ENCODE peak calls at places on chromosomes 7 and 10, in six cellular contexts. One of them, this sample, is unnamed.

GRCh38 chr7:130272456-130273080 is 5.9 kb downstream of the CPA2 start:
- DNase-seq in iris pigment epithelial cell: no peak
- DNase-seq in T-cell: no peak
- DNase-seq in SHP77: peak; percentile 78
- DNase-seq in NT2/D1: no peak
- DNase-seq in thoracic aorta: no peak
- DNase-seq in this sample: no peak

GRCh38 chr7:30918676-30919075 is 7.0 kb downstream of the AQP1 start:
- DNase-seq in iris pigment epithelial cell: no peak
- DNase-seq in NT2/D1: no peak
- DNase-seq in SHP77: no peak
- DNase-seq in thoracic aorta: no peak
- DNase-seq in T-cell: no peak
- DNase-seq in this sample: no peak

GRCh38 chr10:34661580-34661979 is 153.5 kb downstream of the PARD3 start:
- DNase-seq in iris pigment epithelial cell: no peak
- DNase-seq in thoracic aorta: no peak
- DNase-seq in NT2/D1: no peak
- DNase-seq in T-cell: no peak
- DNase-seq in SHP77: no peak
- DNase-seq in this sample: no peak

GRCh38 chr7:52584041-52584440 is 451.4 kb upstream of the POM121L12 start:
- DNase-seq in iris pigment epithelial cell: no peak
- DNase-seq in T-cell: no peak
- DNase-seq in SHP77: no peak
- DNase-seq in NT2/D1: no peak
- DNase-seq in thoracic aorta: no peak
- DNase-seq in this sample: no peak

GRCh38 chr7:47180268-47180826 is 401.6 kb downstream of the TNS3 start:
- DNase-seq in NT2/D1: peak; percentile 63
- DNase-seq in T-cell: no peak
- DNase-seq in SHP77: peak; percentile 46
- DNase-seq in iris pigment epithelial cell: peak; percentile 70
- DNase-seq in thoracic aorta: no peak
- DNase-seq in this sample: no peak

GRCh38 chr7:100407285-100408180 is 21.0 kb downstream of the ZCWPW1 start:
- DNase-seq in NT2/D1: peak; percentile 75
- DNase-seq in iris pigment epithelial cell: peak; percentile 84
- DNase-seq in SHP77: peak; percentile 52
- DNase-seq in T-cell: no peak
- DNase-seq in thoracic aorta: no peak
- DNase-seq in this sample: peak; percentile 52

GRCh38 chr10:48464871-48465736 is 139.8 kb downstream of the ARHGAP22 start:
- DNase-seq in NT2/D1: no peak
- DNase-seq in iris pigment epithelial cell: no peak
- DNase-seq in T-cell: no peak
- DNase-seq in thoracic aorta: no peak
- DNase-seq in SHP77: no peak
- DNase-seq in this sample: no peak

GRCh38 chr7:7882888-7883287 is 85.7 kb upstream of the GLCCI1 start:
- DNase-seq in NT2/D1: no peak
- DNase-seq in iris pigment epithelial cell: no peak
- DNase-seq in T-cell: no peak
- DNase-seq in thoracic aorta: no peak
- DNase-seq in SHP77: no peak
- DNase-seq in this sample: no peak

GRCh38 chr7:18570890-18571478 is 75.4 kb downstream of the HDAC9 start:
- DNase-seq in thoracic aorta: no peak
- DNase-seq in NT2/D1: no peak
- DNase-seq in SHP77: peak; percentile 61
- DNase-seq in iris pigment epithelial cell: peak; percentile 41
- DNase-seq in T-cell: no peak
- DNase-seq in this sample: no peak

GRCh38 chr10:122487231-122487765 is 25.9 kb downstream of the HTRA1 start:
- DNase-seq in iris pigment epithelial cell: no peak
- DNase-seq in SHP77: peak; percentile 48
- DNase-seq in thoracic aorta: no peak
- DNase-seq in NT2/D1: no peak
- DNase-seq in T-cell: no peak
- DNase-seq in this sample: no peak